ENCODE peak calls at places on chromosomes 7 and 10, in eight cellular contexts. One of them, this sample, is unnamed.

GRCh38 chr7:158355456-158356065 is 232.1 kb downstream of the PTPRN2 start:
- DNase-seq in AG04450: no peak
- DNase-seq in B cell: no peak
- DNase-seq in HTR-8/SVneo: no peak
- DNase-seq in IMR-90: no peak
- DNase-seq in pons: peak; percentile 24
- DNase-seq in A549: no peak
- DNase-seq in kidney glomerular epithelial cell: no peak
- DNase-seq in this sample: no peak

GRCh38 chr7:106504620-106505019 is 156.3 kb downstream of the CCDC71L start:
- DNase-seq in A549: no peak
- DNase-seq in pons: no peak
- DNase-seq in B cell: no peak
- DNase-seq in HTR-8/SVneo: no peak
- DNase-seq in kidney glomerular epithelial cell: no peak
- DNase-seq in AG04450: no peak
- DNase-seq in IMR-90: peak; percentile 47
- DNase-seq in this sample: no peak

GRCh38 chr10:44310762-44311562 is 73.9 kb downstream of the CXCL12 start:
- DNase-seq in AG04450: peak; percentile 45
- DNase-seq in kidney glomerular epithelial cell: peak; percentile 63
- DNase-seq in A549: peak; percentile 35
- DNase-seq in B cell: peak; percentile 39
- DNase-seq in HTR-8/SVneo: peak; percentile 43
- DNase-seq in pons: peak; percentile 78
- DNase-seq in IMR-90: peak; percentile 79
- DNase-seq in this sample: peak; percentile 89

GRCh38 chr7:81869670-81870069 is 99.8 kb upstream of the HGF start:
- DNase-seq in pons: no peak
- DNase-seq in kidney glomerular epithelial cell: peak; percentile 47
- DNase-seq in AG04450: no peak
- DNase-seq in HTR-8/SVneo: no peak
- DNase-seq in IMR-90: no peak
- DNase-seq in A549: no peak
- DNase-seq in B cell: no peak
- DNase-seq in this sample: no peak

GRCh38 chr10:96789571-96790108 is 42.5 kb upstream of the LCOR start:
- DNase-seq in AG04450: no peak
- DNase-seq in kidney glomerular epithelial cell: no peak
- DNase-seq in A549: no peak
- DNase-seq in pons: no peak
- DNase-seq in IMR-90: no peak
- DNase-seq in HTR-8/SVneo: no peak
- DNase-seq in B cell: peak; percentile 75
- DNase-seq in this sample: peak; percentile 43

GRCh38 chr7:137625197-137625596 is 221.6 kb downstream of the DGKI start:
- DNase-seq in HTR-8/SVneo: no peak
- DNase-seq in IMR-90: peak; percentile 10
- DNase-seq in kidney glomerular epithelial cell: no peak
- DNase-seq in A549: no peak
- DNase-seq in pons: no peak
- DNase-seq in B cell: no peak
- DNase-seq in AG04450: no peak
- DNase-seq in this sample: no peak

GRCh38 chr10:21527634-21528451 is 2.4 kb upstream of the SKIDA1 start:
- DNase-seq in IMR-90: peak; percentile 57
- DNase-seq in pons: peak; percentile 80
- DNase-seq in B cell: peak; percentile 29
- DNase-seq in kidney glomerular epithelial cell: peak; percentile 59
- DNase-seq in HTR-8/SVneo: no peak
- DNase-seq in AG04450: no peak
- DNase-seq in A549: no peak
- DNase-seq in this sample: no peak

GRCh38 chr7:142750321-142750938 is 1.2 kb downstream of the PRSS1 start:
- DNase-seq in IMR-90: no peak
- DNase-seq in AG04450: no peak
- DNase-seq in kidney glomerular epithelial cell: no peak
- DNase-seq in HTR-8/SVneo: no peak
- DNase-seq in B cell: no peak
- DNase-seq in A549: no peak
- DNase-seq in pons: no peak
- DNase-seq in this sample: no peak

GRCh38 chr7:98556288-98556687 is 60.8 kb upstream of the NPTX2 start:
- DNase-seq in pons: no peak
- DNase-seq in IMR-90: no peak
- DNase-seq in A549: no peak
- DNase-seq in kidney glomerular epithelial cell: no peak
- DNase-seq in HTR-8/SVneo: no peak
- DNase-seq in B cell: no peak
- DNase-seq in AG04450: no peak
- DNase-seq in this sample: no peak

GRCh38 chr7:66150471-66150870 is 35.8 kb downstream of the CRCP start:
- DNase-seq in B cell: no peak
- DNase-seq in A549: no peak
- DNase-seq in HTR-8/SVneo: no peak
- DNase-seq in AG04450: no peak
- DNase-seq in pons: peak; percentile 9
- DNase-seq in IMR-90: peak; percentile 76
- DNase-seq in kidney glomerular epithelial cell: no peak
- DNase-seq in this sample: no peak

GRCh38 chr10:72096115-72097000 is 8.0 kb upstream of the SPOCK2 start:
- DNase-seq in AG04450: no peak
- DNase-seq in B cell: no peak
- DNase-seq in IMR-90: peak; percentile 71
- DNase-seq in kidney glomerular epithelial cell: peak; percentile 79
- DNase-seq in A549: no peak
- DNase-seq in HTR-8/SVneo: peak; percentile 44
- DNase-seq in pons: no peak
- DNase-seq in this sample: no peak

GRCh38 chr10:55746002-55746401 is 615.1 kb downstream of the ZWINT start:
- DNase-seq in IMR-90: no peak
- DNase-seq in AG04450: no peak
- DNase-seq in B cell: no peak
- DNase-seq in A549: no peak
- DNase-seq in HTR-8/SVneo: no peak
- DNase-seq in kidney glomerular epithelial cell: no peak
- DNase-seq in pons: no peak
- DNase-seq in this sample: no peak

GRCh38 chr7:27117687-27118491 is 12.7 kb downstream of the HOXA4 start:
- DNase-seq in HTR-8/SVneo: no peak
- DNase-seq in kidney glomerular epithelial cell: no peak
- DNase-seq in A549: no peak
- DNase-seq in IMR-90: peak; percentile 97
- DNase-seq in pons: no peak
- DNase-seq in B cell: no peak
- DNase-seq in AG04450: peak; percentile 92
- DNase-seq in this sample: no peak

GRCh38 chr10:118918689-118919088 is 110.8 kb upstream of the NANOS1 start:
- DNase-seq in AG04450: no peak
- DNase-seq in IMR-90: no peak
- DNase-seq in A549: no peak
- DNase-seq in B cell: no peak
- DNase-seq in kidney glomerular epithelial cell: no peak
- DNase-seq in pons: no peak
- DNase-seq in HTR-8/SVneo: no peak
- DNase-seq in this sample: no peak

GRCh38 chr10:33229944-33230267 is 104.6 kb downstream of the NRP1 start:
- DNase-seq in HTR-8/SVneo: no peak
- DNase-seq in AG04450: no peak
- DNase-seq in kidney glomerular epithelial cell: no peak
- DNase-seq in IMR-90: no peak
- DNase-seq in A549: no peak
- DNase-seq in pons: no peak
- DNase-seq in B cell: no peak
- DNase-seq in this sample: no peak

GRCh38 chr7:128911441-128912031 is 1.0 kb upstream of the KCP start:
- DNase-seq in A549: no peak
- DNase-seq in pons: no peak
- DNase-seq in HTR-8/SVneo: no peak
- DNase-seq in B cell: no peak
- DNase-seq in kidney glomerular epithelial cell: no peak
- DNase-seq in IMR-90: no peak
- DNase-seq in AG04450: no peak
- DNase-seq in this sample: no peak